ENCODE peak calls at places on chromosomes 13 and 19, in four cellular contexts. R, V, H and C are unnamed samples. For H3K4me1, the result is how much of the 10 kb centered on the place peaks cover.

GRCh38 chr13:35836476-35836875 is 294.7 kb downstream of the DCLK1 start:
- DNase-seq in R (no peak), V (no peak), H (no peak), C (no peak)

GRCh38 chr19:42216653-42217521 is 590 bp downstream of the DEDD2 start:
- DNase-seq in R (peak), V (peak), H (peak), C (no peak)

GRCh38 chr19:4234142-4234861 is 5.0 kb downstream of the EBI3 start:
- DNase-seq in R (no peak), V (peak), H (peak), C (no peak)

GRCh38 chr19:11577451-11578341 is at the start of gene ACP5:
- DNase-seq in R (peak), V (no peak), H (no peak), C (no peak)

GRCh38 chr13:50810998-50811397 is 32.5 kb downstream of the DLEU7 start:
- DNase-seq in R (no peak), V (no peak), H (no peak), C (no peak)

GRCh38 chr19:19866599-19867248 is 1.0 kb downstream of the ZNF253 start:
- DNase-seq in R (peak), V (peak), H (peak), C (no peak)

GRCh38 chr13:99151516-99151915 is 49.1 kb upstream of the UBAC2 start:
- DNase-seq in R (no peak), V (no peak), H (peak), C (peak)

GRCh38 chr19:23817519-23817918 is 58.8 kb upstream of the ZNF681 start:
- DNase-seq in R (peak), V (peak), H (peak), C (peak)

GRCh38 chr19:19405919-19406877 is 723 bp downstream of the GATAD2A start:
- DNase-seq in R (peak), V (no peak), H (peak), C (no peak)

GRCh38 chr13:63472736-63473135 is 2057.1 kb upstream of the PCDH20 start:
- DNase-seq in R (no peak), V (no peak), H (no peak), C (no peak)

GRCh38 chr19:4910594-4911273 is 1.4 kb downstream of the UHRF1 start:
- DNase-seq in R (peak), V (no peak), H (no peak), C (no peak)

GRCh38 chr19:49812452-49812996 is 568 bp downstream of the FUZ start:
- DNase-seq in R (no peak), V (no peak), H (no peak), C (no peak)

GRCh38 chr13:74443623-74444022 is 309.4 kb upstream of the KLF12 start:
- DNase-seq in R (no peak), V (no peak), H (no peak), C (no peak)

GRCh38 chr13:37409756-37410155 is 188.8 kb downstream of the POSTN start:
- DNase-seq in R (no peak), V (no peak), H (no peak), C (no peak)

GRCh38 chr13:33388254-33388998 is 102.9 kb upstream of the STARD13 start:
- DNase-seq in R (no peak), V (no peak), H (no peak), C (peak)
- TF ChIP-seq CTCF in R (no peak), V (no peak), H (peak), C (peak)

DNA sequence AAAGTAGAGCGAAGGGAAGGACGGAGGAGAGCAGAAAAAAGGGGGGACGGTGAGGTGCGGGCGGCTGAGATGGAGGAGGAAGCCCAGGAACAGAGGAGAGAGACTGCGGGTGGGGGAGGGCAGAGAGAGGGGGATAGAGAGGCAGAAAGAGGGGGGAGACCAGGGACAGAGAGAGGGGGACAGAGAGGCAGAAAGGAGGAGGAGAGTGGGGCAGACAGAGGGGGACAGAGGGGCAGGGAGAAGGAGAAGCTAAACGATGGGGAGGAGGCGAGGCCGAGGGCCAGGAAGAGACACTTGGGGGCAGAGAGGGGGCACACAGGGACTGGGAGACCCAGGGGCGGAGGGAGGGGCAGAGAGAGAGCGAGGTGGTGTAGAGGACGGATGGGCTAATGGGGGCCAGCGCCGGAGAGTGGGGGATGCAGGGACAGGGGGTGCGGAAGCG is 711 bp downstream of the MEIS3 start:
- DNase-seq in R (peak), V (no peak), H (no peak), C (no peak)
- H3K4me1 ChIP-seq in R (under half), V (under half), H (half or more), C (under half)

GRCh38 chr13:52432456-52432855 is 18.0 kb downstream of the VPS36 start:
- DNase-seq in R (no peak), V (no peak), H (no peak), C (no peak)

GRCh38 chr13:52428295-52428694 is 22.1 kb downstream of the VPS36 start:
- DNase-seq in R (peak), V (peak), H (no peak), C (no peak)
- TF ChIP-seq ELF1 in R (no peak), V (no peak), H (no peak), C (no peak)

DNA sequence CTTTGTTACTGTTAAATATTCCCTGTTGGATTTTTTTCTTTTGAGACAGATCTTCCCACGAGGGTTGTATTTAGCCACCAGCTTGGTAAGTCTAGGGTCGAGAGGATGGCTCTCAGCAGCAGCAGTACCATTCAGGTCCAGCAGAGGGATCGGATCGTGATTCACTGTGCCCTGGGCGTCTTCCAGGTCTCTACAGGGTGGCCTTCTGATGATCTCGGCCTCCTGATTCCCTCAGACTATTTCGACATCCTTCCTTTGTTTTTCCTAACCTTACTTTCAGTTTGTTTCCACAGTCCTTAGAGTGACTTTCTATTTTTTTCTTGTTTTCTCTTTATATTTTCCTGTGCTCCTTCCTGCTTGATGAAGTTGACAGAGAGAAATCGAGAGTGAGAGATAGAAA is 1436.9 kb downstream of the UQCRFS1 start:
- DNase-seq in R (no peak), V (no peak), H (peak), C (no peak)
- TF ChIP-seq CTCF in R (peak), V (no peak), H (peak), C (peak)